ENCODE peak calls at places on chromosome 2, in seven cellular contexts. U is left lung; M is CD4-positive, alpha-beta T cell; F is breast epithelium; C is heart left ventricle; O is body of pancreas; T is GM23338. Q is an unnamed sample.

GRCh38 chr2:166651080-166651675 is 157.1 kb upstream of the SCN7A start:
- DNase-seq in M (no peak), O (no peak), C (no peak), F (no peak), U (no peak), T (no peak), Q (no peak)

GRCh38 chr2:159873136-159873728 is 75.2 kb upstream of the CD302 start:
- DNase-seq in F (no peak), C (no peak), U (no peak), M (no peak), O (no peak), T (peak), Q (no peak)

GRCh38 chr2:157181234-157181633 is 76.3 kb upstream of the GALNT5 start:
- DNase-seq in T (no peak), U (no peak), M (no peak), F (no peak), O (no peak), C (no peak), Q (no peak)

GRCh38 chr2:72263781-72264060 is 116.1 kb upstream of the CYP26B1 start:
- DNase-seq in F (no peak), M (no peak), C (no peak), T (no peak), U (no peak), O (no peak), Q (no peak)

GRCh38 chr2:84838434-84839145 is 42.3 kb downstream of the TRABD2A start:
- DNase-seq in U (no peak), C (no peak), T (no peak), M (no peak), F (no peak), O (no peak), Q (no peak)

GRCh38 chr2:84674586-84674985 is 158.3 kb downstream of the DNAH6 start:
- DNase-seq in U (no peak), C (no peak), T (no peak), M (no peak), F (no peak), O (no peak), Q (no peak)

GRCh38 chr2:157438907-157439791 is 4.7 kb downstream of the CYTIP start:
- DNase-seq in C (no peak), T (no peak), U (no peak), O (no peak), F (no peak), M (no peak), Q (no peak)

GRCh38 chr2:64654993-64655666 is 1.4 kb upstream of the SERTAD2 start:
- DNase-seq in U (no peak), F (no peak), C (no peak), T (no peak), O (peak), M (no peak), Q (no peak)

GRCh38 chr2:241701155-241701404 is 759 bp upstream of the ING5 start:
- DNase-seq in U (no peak), M (no peak), T (no peak), O (no peak), F (no peak), C (no peak), Q (no peak)

GRCh38 chr2:740446-741293 is 63.5 kb upstream of the TMEM18 start:
- DNase-seq in M (peak), O (peak), F (peak), C (peak), T (peak), U (peak), Q (no peak)

GRCh38 chr2:116088246-116088645 is 1645.8 kb downstream of the DPP10 start:
- DNase-seq in F (no peak), M (no peak), U (no peak), O (no peak), T (no peak), C (no peak), Q (no peak)

GRCh38 chr2:126971481-126972271 is 73.0 kb downstream of the TEX51 start:
- DNase-seq in T (peak), F (peak), U (peak), M (peak), C (peak), O (peak), Q (peak)

GRCh38 chr2:239644016-239644415 is 243.2 kb upstream of the HDAC4 start:
- DNase-seq in C (no peak), O (no peak), F (no peak), T (peak), U (no peak), M (no peak), Q (no peak)

GRCh38 chr2:190443778-190444481 is 35.8 kb downstream of the MFSD6 start:
- DNase-seq in O (no peak), U (no peak), M (no peak), C (no peak), T (no peak), F (no peak), Q (no peak)

GRCh38 chr2:17822452-17823117 is 6.3 kb downstream of the MSGN1 start:
- DNase-seq in M (no peak), T (no peak), O (no peak), C (peak), F (no peak), U (no peak), Q (no peak)

GRCh38 chr2:28454016-28454930 is 41.6 kb upstream of the PLB1 start:
- DNase-seq in U (no peak), F (peak), C (no peak), M (no peak), O (no peak), T (no peak), Q (no peak)

GRCh38 chr2:10157293-10157692 is 34.8 kb downstream of the RRM2 start:
- DNase-seq in O (no peak), T (no peak), C (no peak), M (no peak), U (no peak), F (no peak), Q (no peak)

GRCh38 chr2:62118160-62118559 is 77.8 kb upstream of the B3GNT2 start:
- DNase-seq in F (no peak), O (no peak), C (no peak), M (no peak), U (no peak), T (no peak), Q (no peak)

GRCh38 chr2:63696496-63696895 is 107.7 kb downstream of the MDH1 start:
- DNase-seq in C (no peak), M (no peak), O (no peak), F (no peak), U (no peak), T (no peak), Q (no peak)

GRCh38 chr2:160956243-160956802 is 203.9 kb upstream of the TANK start:
- DNase-seq in C (peak), F (no peak), U (no peak), O (peak), M (no peak), T (no peak), Q (no peak)

GRCh38 chr2:123993728-123994323 is 31.3 kb upstream of the CNTNAP5 start:
- DNase-seq in O (peak), F (no peak), U (no peak), T (peak), M (no peak), C (no peak), Q (no peak)

GRCh38 chr2:118846667-118847446 is 591 bp downstream of the EN1 start:
- DNase-seq in M (no peak), T (peak), F (no peak), U (no peak), C (no peak), O (no peak), Q (no peak)

GRCh38 chr2:68074050-68074449 is 11.2 kb upstream of the C1D start:
- DNase-seq in M (no peak), O (no peak), T (no peak), F (no peak), C (no peak), U (no peak), Q (no peak)

GRCh38 chr2:43484323-43484930 is 111.4 kb downstream of the THADA start:
- DNase-seq in C (no peak), F (no peak), M (no peak), O (no peak), U (no peak), T (peak), Q (no peak)

GRCh38 chr2:111216811-111217652 is 96.3 kb downstream of the BCL2L11 start:
- DNase-seq in U (no peak), O (peak), F (no peak), M (no peak), C (peak), T (no peak), Q (no peak)

GRCh38 chr2:196649202-196649601 is 9.7 kb downstream of the CCDC150 start:
- DNase-seq in C (no peak), T (no peak), O (no peak), U (no peak), F (no peak), M (no peak), Q (no peak)

GRCh38 chr2:137964066-137964858 is at the start of gene HNMT:
- DNase-seq in T (peak), U (peak), C (peak), F (peak), O (peak), M (no peak), Q (no peak)

GRCh38 chr2:235148201-235149170 is 196.7 kb downstream of the SH3BP4 start:
- DNase-seq in F (no peak), M (no peak), C (no peak), O (no peak), T (no peak), U (no peak), Q (no peak)

GRCh38 chr2:1731963-1732768 is 12.1 kb downstream of the PXDN start:
- DNase-seq in C (peak), T (no peak), O (no peak), F (no peak), U (no peak), M (no peak), Q (no peak)

GRCh38 chr2:119486886-119487285 is 37.4 kb downstream of the SCTR start:
- DNase-seq in U (no peak), F (no peak), C (no peak), T (no peak), M (no peak), O (no peak), Q (no peak)

DNA sequence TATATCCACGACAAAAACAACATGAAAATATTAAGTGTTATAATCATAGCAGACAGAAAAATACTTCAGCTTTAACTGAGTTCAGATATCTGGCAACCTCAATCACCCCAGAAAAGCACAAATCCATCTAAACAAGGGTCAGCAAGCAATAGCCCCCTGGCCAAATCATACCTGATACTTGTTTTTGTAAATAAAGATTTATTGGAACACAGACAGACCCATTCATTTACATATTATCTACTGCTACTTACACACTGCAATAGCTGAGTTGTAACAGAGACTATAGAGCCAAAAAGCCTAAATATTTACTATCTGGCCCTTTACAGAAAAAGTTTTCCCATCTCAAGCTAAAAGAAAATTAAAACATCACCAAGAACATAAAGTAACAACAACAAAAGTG is 12.8 kb downstream of the FARSB start:
- DNase-seq in U (no peak), C (no peak), O (no peak), M (no peak), T (no peak), F (no peak), Q (no peak)
- TF ChIP-seq CTCF in U (no peak), C (no peak), O (no peak), M (no peak), T (no peak), F (no peak), Q (no peak)

GRCh38 chr2:30708491-30709290 is 98.6 kb downstream of the CAPN13 start:
- DNase-seq in C (no peak), T (peak), O (no peak), M (no peak), F (no peak), U (no peak), Q (no peak)
- TF ChIP-seq CTCF in C (peak), T (peak), O (peak), M (no peak), F (no peak), U (peak), Q (no peak)

GRCh38 chr2:27086090-27086721 is 366 bp upstream of the KHK start:
- DNase-seq in M (peak), O (peak), F (peak), T (peak), U (peak), C (peak), Q (peak)

GRCh38 chr2:27085062-27085669 is 1.4 kb upstream of the KHK start:
- DNase-seq in C (no peak), U (no peak), T (no peak), F (no peak), M (no peak), O (no peak), Q (no peak)

GRCh38 chr2:27084297-27085061 is 2.1 kb upstream of the KHK start:
- DNase-seq in T (no peak), O (no peak), C (no peak), F (no peak), M (no peak), U (no peak), Q (no peak)

GRCh38 chr2:27086722-27087446 is at the start of gene KHK:
- DNase-seq in F (peak), U (peak), T (peak), M (no peak), O (peak), C (peak), Q (no peak)

GRCh38 chr2:27085670-27086089 is 892 bp upstream of the KHK start:
- DNase-seq in O (peak), M (no peak), F (peak), C (peak), U (peak), T (peak), Q (no peak)
- TF ChIP-seq CTCF in O (peak), M (no peak), F (no peak), C (peak), U (peak), T (peak), Q (no peak)

DNA sequence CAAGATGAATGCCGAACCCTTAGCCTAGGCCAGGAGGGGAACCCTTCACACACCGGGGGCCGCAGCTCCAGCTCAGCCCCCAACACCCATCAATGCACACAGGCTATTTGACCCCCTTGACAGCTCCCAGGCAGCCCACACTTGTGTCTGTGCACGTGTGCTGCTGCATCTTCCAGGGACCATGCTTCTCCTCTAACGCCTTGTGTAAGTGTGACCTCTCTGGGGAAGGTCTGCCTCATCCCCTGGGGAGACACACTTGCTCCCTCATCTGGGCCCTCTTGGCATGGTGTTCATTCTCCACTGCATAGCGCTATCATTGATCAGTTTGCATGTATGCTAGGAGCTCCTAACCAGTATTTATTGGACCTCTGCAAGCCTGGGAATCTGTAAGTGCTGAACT is 120.0 kb upstream of the FHL2 start:
- DNase-seq in U (no peak), O (no peak), C (no peak), M (no peak), F (no peak), T (no peak), Q (no peak)
- TF ChIP-seq CTCF in U (no peak), O (no peak), C (no peak), M (no peak), F (no peak), T (peak), Q (no peak)

DNA sequence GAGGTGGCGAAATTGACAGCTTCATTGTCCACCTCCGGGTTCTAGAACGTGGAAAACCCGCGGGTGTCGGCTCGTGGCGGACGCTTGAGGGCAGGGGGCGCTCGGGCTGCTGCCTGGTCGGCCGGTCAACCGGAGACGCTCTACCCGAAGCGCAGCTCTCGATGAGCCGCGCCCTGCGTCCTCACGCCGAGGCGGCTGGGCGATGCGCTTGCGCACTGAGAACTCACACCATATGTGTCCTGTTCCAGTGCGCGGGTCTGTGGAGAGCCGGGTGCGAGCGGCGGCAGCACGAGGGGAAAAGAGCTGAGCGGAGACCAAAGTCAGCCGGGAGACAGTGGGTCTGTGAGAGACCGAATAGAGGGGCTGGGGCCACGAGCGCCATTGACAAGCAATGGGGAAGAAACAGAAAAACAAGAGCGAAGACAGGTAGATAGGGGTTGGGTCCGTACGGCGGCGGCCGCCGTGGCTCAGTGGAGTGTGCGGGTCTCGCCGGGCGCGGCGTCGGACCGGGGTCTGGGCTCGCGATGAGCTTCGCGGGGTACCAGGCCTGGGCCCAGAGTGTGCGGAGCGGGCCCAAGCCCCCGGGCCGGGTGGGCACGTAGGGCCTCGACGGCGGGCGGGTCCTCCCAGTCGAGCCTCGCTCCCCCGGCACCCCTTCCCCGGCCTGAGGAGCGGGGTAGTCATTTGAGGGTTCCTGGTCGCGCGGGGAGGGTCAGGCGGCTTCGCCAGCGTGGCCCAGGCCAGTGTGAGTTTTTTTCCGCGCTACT is at the start of gene EIF5B:
- DNase-seq in C (peak), M (peak), F (peak), O (peak), U (peak), T (peak), Q (peak)
- TF ChIP-seq CTCF in C (peak), M (peak), F (peak), O (peak), U (peak), T (peak), Q (no peak)

GRCh38 chr2:237483018-237483731 is 3.9 kb upstream of the MLPH start:
- DNase-seq in F (peak), M (no peak), U (no peak), T (no peak), C (no peak), O (no peak), Q (no peak)
- TF ChIP-seq CTCF in F (no peak), M (no peak), U (no peak), T (no peak), C (no peak), O (peak), Q (no peak)

GRCh38 chr2:174048238-174048637 is 83.1 kb upstream of the SP3 start:
- DNase-seq in C (no peak), T (no peak), F (no peak), M (no peak), O (no peak), U (no peak), Q (no peak)
- TF ChIP-seq CTCF in C (peak), T (peak), F (no peak), M (no peak), O (no peak), U (no peak), Q (no peak)

DNA sequence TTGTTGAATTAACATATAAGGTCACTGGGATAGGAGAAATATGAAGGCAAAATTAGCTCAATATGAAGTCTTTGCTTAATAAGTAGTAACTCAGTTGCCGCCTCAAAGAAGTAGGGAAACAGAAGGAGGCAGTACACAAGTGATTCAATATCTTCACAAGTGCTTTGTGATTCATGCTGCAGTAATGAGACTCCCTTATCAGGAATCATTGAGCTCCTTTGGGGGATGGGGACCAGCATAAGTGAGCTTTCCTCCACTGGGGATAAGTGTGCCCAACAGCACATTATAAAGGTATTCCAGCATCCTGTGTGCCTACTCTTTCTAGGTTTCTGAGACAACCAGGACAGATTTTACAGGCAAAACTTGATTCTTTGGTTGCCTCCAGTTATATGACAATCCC is 323.4 kb upstream of the UBE2E3 start:
- DNase-seq in F (no peak), C (no peak), U (no peak), T (no peak), M (no peak), O (no peak), Q (no peak)
- TF ChIP-seq CTCF in F (no peak), C (no peak), U (no peak), T (no peak), M (no peak), O (no peak), Q (no peak)

GRCh38 chr2:172106128-172106961 is 3.6 kb upstream of the DLX2 start:
- DNase-seq in U (no peak), T (peak), M (peak), F (no peak), C (no peak), O (peak), Q (no peak)
- TF ChIP-seq CTCF in U (no peak), T (peak), M (peak), F (no peak), C (peak), O (peak), Q (no peak)